ENCODE peak calls at places on chromosome 14, in four cellular contexts. I is substantia nigra, E is T-helper 9 cell, R is IMR-90. A is an unnamed sample.
A peak's percentile ranks its signal among the peaks of the same experiment; 100 is the strongest.

GRCh38 chr14:25118671-25119070 is 68.7 kb upstream of the STXBP6 start:
- DNase-seq in I (no peak), E (no peak), R (no peak), A (no peak)

GRCh38 chr14:99946652-99947489 is 118.4 kb upstream of the EVL start:
- DNase-seq in I (no peak), E (peak; percentile 57), R (no peak), A (peak; percentile 53)

GRCh38 chr14:67168110-67168441 is 21.2 kb upstream of the GARIN2 start:
- DNase-seq in I (no peak), E (no peak), R (no peak), A (no peak)

GRCh38 chr14:97712471-97712870 is 915.3 kb downstream of the VRK1 start:
- DNase-seq in I (no peak), E (no peak), R (no peak), A (no peak)

GRCh38 chr14:89858084-89858483 is 96.4 kb downstream of the EFCAB11 start:
- DNase-seq in I (no peak), E (no peak), R (no peak), A (no peak)

GRCh38 chr14:91419451-91419850 is 1.8 kb upstream of the CCDC88C start:
- DNase-seq in I (no peak), E (no peak), R (no peak), A (no peak)

GRCh38 chr14:81269100-81269978 is 48.6 kb upstream of the GTF2A1 start:
- DNase-seq in I (no peak), E (no peak), R (peak; percentile 68), A (no peak)

GRCh38 chr14:68278568-68279436 is 459.2 kb downstream of the RAD51B start:
- DNase-seq in I (no peak), E (no peak), R (peak; percentile 64), A (no peak)

GRCh38 chr14:67517083-67517482 is 16.0 kb upstream of the PLEKHH1 start:
- DNase-seq in I (peak; percentile 29), E (no peak), R (no peak), A (no peak)

GRCh38 chr14:51855234-51855633 is 5.2 kb upstream of the GNG2 start:
- DNase-seq in I (no peak), E (no peak), R (peak; percentile 83), A (no peak)

GRCh38 chr14:23071975-23072539 is 14.7 kb upstream of the CDH24 start:
- DNase-seq in I (no peak), E (no peak), R (no peak), A (no peak)